ENCODE peak calls at places on chromosome 4, in four cellular contexts. One of them, this sample, is unnamed.

GRCh38 chr4:139692300-139693012 is 26.8 kb downstream of the MGST2 start:
- DNase-seq in HepG2: peak
- DNase-seq in WTC11: peak
- DNase-seq in K562: no peak
- DNase-seq in this sample: no peak

GRCh38 chr4:36235306-36235705 is 9.0 kb downstream of the ARAP2 start:
- DNase-seq in K562: no peak
- DNase-seq in HepG2: no peak
- DNase-seq in WTC11: no peak
- DNase-seq in this sample: no peak

GRCh38 chr4:52376107-52376704 is 282.9 kb downstream of the USP46 start:
- DNase-seq in WTC11: no peak
- DNase-seq in K562: peak
- DNase-seq in HepG2: peak
- DNase-seq in this sample: peak

GRCh38 chr4:123977623-123978022 is 581.0 kb downstream of the SPRY1 start:
- DNase-seq in WTC11: no peak
- DNase-seq in K562: no peak
- DNase-seq in HepG2: peak
- DNase-seq in this sample: no peak

GRCh38 chr4:7915875-7916242 is 23.8 kb downstream of the AFAP1 start:
- DNase-seq in WTC11: no peak
- DNase-seq in HepG2: no peak
- DNase-seq in K562: no peak
- DNase-seq in this sample: no peak

GRCh38 chr4:27000820-27001219 is 140.2 kb downstream of the STIM2 start:
- DNase-seq in WTC11: no peak
- DNase-seq in K562: peak
- DNase-seq in HepG2: no peak
- DNase-seq in this sample: peak

GRCh38 chr4:2075987-2076907 is 17.1 kb downstream of the NAT8L start:
- DNase-seq in HepG2: peak
- DNase-seq in K562: no peak
- DNase-seq in WTC11: no peak
- DNase-seq in this sample: no peak

GRCh38 chr4:164937576-164938270 is 39.7 kb downstream of the TRIM61 start:
- DNase-seq in WTC11: peak
- DNase-seq in K562: no peak
- DNase-seq in HepG2: peak
- DNase-seq in this sample: peak

GRCh38 chr4:24995346-24995745 is 35.4 kb downstream of the LGI2 start:
- DNase-seq in HepG2: no peak
- DNase-seq in WTC11: no peak
- DNase-seq in K562: no peak
- DNase-seq in this sample: no peak

GRCh38 chr4:47913328-47913727 is 1.1 kb downstream of the NFXL1 start:
- DNase-seq in HepG2: peak
- DNase-seq in WTC11: no peak
- DNase-seq in K562: no peak
- DNase-seq in this sample: no peak

GRCh38 chr4:25767877-25768475 is 94.8 kb downstream of the SEL1L3 start:
- DNase-seq in WTC11: peak
- DNase-seq in HepG2: peak
- DNase-seq in K562: peak
- DNase-seq in this sample: peak

GRCh38 chr4:162849922-162850321 is 316.8 kb downstream of the NAF1 start:
- DNase-seq in K562: no peak
- DNase-seq in WTC11: no peak
- DNase-seq in HepG2: no peak
- DNase-seq in this sample: no peak

GRCh38 chr4:152106781-152107321 is 346.0 kb upstream of the GATB start:
- DNase-seq in WTC11: no peak
- DNase-seq in HepG2: no peak
- DNase-seq in K562: no peak
- DNase-seq in this sample: no peak

GRCh38 chr4:169859366-169860216 is 101.8 kb upstream of the HPF1 start:
- DNase-seq in WTC11: no peak
- DNase-seq in K562: no peak
- DNase-seq in HepG2: no peak
- DNase-seq in this sample: no peak

GRCh38 chr4:174523003-174523693 is 860 bp upstream of the HPGD start:
- DNase-seq in WTC11: no peak
- DNase-seq in HepG2: no peak
- DNase-seq in K562: peak
- DNase-seq in this sample: peak

GRCh38 chr4:147566762-147567161 is 50.4 kb upstream of the TMEM184C start:
- DNase-seq in K562: no peak
- DNase-seq in HepG2: no peak
- DNase-seq in WTC11: no peak
- DNase-seq in this sample: no peak
- TF ChIP-seq ELF4 in K562: no peak
- TF ChIP-seq ELF4 in HepG2: no peak
- TF ChIP-seq ELF4 in WTC11: no peak
- TF ChIP-seq ELF4 in this sample: no peak

GRCh38 chr4:32140636-32141035 is 1420.5 kb downstream of the PCDH7 start:
- DNase-seq in K562: no peak
- DNase-seq in WTC11: no peak
- DNase-seq in HepG2: no peak
- DNase-seq in this sample: no peak
- TF ChIP-seq ELF4 in K562: no peak
- TF ChIP-seq ELF4 in WTC11: no peak
- TF ChIP-seq ELF4 in HepG2: no peak
- TF ChIP-seq ELF4 in this sample: no peak

GRCh38 chr4:55547918-55548317 is 1.2 kb upstream of the CLOCK start:
- DNase-seq in HepG2: no peak
- DNase-seq in WTC11: no peak
- DNase-seq in K562: no peak
- DNase-seq in this sample: no peak

GRCh38 chr4:55554453-55555030 is 7.8 kb upstream of the CLOCK start:
- DNase-seq in K562: no peak
- DNase-seq in WTC11: no peak
- DNase-seq in HepG2: peak
- DNase-seq in this sample: peak

GRCh38 chr4:55549888-55550287 is 3.2 kb upstream of the CLOCK start:
- DNase-seq in WTC11: no peak
- DNase-seq in HepG2: no peak
- DNase-seq in K562: no peak
- DNase-seq in this sample: no peak

DNA sequence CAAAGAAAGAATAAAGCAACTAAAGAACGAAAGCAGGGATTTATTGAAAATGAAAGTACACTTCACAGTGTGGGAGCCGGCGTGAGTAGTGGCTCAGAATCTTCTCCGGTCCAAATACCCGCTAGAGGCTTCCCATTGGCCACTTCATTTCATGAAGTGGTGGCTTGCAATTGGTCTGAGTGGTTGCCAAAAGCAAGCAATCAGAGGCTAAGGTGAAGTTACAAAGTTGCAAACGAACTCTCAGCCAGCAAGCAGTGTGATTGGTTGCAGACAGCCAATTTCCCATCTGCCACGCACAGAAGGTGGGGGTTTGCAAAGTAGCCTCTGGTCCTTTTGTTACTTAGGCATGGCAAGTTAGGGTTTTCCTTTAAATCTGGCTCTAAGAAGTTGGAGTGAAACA is 6.7 kb upstream of the CLOCK start:
- DNase-seq in K562: no peak
- DNase-seq in HepG2: peak
- DNase-seq in WTC11: peak
- DNase-seq in this sample: no peak
- TF ChIP-seq ELF4 in K562: no peak
- TF ChIP-seq ELF4 in HepG2: no peak
- TF ChIP-seq ELF4 in WTC11: no peak
- TF ChIP-seq ELF4 in this sample: no peak

DNA sequence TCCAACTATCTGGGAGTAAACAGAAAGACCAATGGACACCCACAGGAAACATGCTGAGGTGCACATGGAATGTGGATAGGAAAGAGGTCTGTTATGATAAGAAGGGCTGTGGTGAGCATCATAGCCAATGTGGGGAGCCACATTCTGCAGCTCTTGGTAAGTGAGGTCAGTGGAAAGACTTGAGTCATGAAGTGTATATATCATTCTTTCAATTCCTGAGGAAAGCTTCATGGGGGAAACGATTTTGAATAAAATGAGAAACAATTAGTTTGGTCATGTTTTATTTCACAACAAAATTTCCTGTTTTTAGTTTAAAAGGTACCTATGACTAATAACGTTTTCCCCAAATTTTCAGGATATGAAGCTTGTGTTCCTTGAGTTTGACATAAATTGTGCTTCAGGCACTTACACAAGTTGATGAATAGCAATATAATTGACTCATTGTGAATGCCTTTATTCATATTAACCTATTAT is 41.4 kb upstream of the RASSF6 start:
- DNase-seq in K562: peak
- DNase-seq in HepG2: no peak
- DNase-seq in WTC11: no peak
- DNase-seq in this sample: no peak
- TF ChIP-seq ELF4 in K562: no peak
- TF ChIP-seq ELF4 in HepG2: no peak
- TF ChIP-seq ELF4 in WTC11: no peak
- TF ChIP-seq ELF4 in this sample: no peak

GRCh38 chr4:168666531-168666930 is 169.7 kb downstream of the PALLD start:
- DNase-seq in WTC11: no peak
- DNase-seq in HepG2: no peak
- DNase-seq in K562: no peak
- DNase-seq in this sample: no peak

GRCh38 chr4:168662297-168662985 is 165.6 kb downstream of the PALLD start:
- DNase-seq in K562: no peak
- DNase-seq in HepG2: no peak
- DNase-seq in WTC11: no peak
- DNase-seq in this sample: no peak

GRCh38 chr4:168667397-168667796 is 170.5 kb downstream of the PALLD start:
- DNase-seq in HepG2: no peak
- DNase-seq in K562: no peak
- DNase-seq in WTC11: no peak
- DNase-seq in this sample: no peak

GRCh38 chr4:168664242-168664897 is 167.5 kb downstream of the PALLD start:
- DNase-seq in K562: no peak
- DNase-seq in WTC11: no peak
- DNase-seq in HepG2: no peak
- DNase-seq in this sample: no peak

DNA sequence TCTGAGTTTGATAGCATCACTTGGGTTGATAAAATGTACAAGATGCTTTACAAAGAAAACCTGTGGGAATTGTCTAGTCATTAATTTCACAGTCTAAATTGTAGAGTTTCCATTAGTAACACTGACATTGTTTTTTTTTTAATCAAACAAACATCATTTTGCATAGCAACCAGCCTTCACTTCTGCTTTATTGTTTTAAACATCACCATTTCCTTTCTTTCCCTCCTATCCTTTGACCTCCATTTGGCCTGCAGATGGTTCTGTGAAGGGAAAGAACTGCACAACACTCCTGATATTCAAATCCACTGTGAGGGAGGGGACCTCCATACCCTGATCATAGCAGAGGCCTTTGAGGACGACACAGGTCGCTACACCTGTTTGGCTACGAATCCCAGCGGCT is 171.1 kb downstream of the PALLD start:
- DNase-seq in WTC11: no peak
- DNase-seq in K562: no peak
- DNase-seq in HepG2: no peak
- DNase-seq in this sample: no peak
- TF ChIP-seq ELF4 in WTC11: no peak
- TF ChIP-seq ELF4 in K562: no peak
- TF ChIP-seq ELF4 in HepG2: no peak
- TF ChIP-seq ELF4 in this sample: no peak

GRCh38 chr4:101178731-101179130 is 168.6 kb downstream of the PPP3CA start:
- DNase-seq in WTC11: no peak
- DNase-seq in HepG2: no peak
- DNase-seq in K562: no peak
- DNase-seq in this sample: no peak
- TF ChIP-seq ELF4 in WTC11: no peak
- TF ChIP-seq ELF4 in HepG2: no peak
- TF ChIP-seq ELF4 in K562: no peak
- TF ChIP-seq ELF4 in this sample: no peak

GRCh38 chr4:128570380-128570779 is 239.1 kb upstream of the JADE1 start:
- DNase-seq in WTC11: no peak
- DNase-seq in K562: peak
- DNase-seq in HepG2: no peak
- DNase-seq in this sample: no peak
- TF ChIP-seq ELF4 in WTC11: no peak
- TF ChIP-seq ELF4 in K562: no peak
- TF ChIP-seq ELF4 in HepG2: no peak
- TF ChIP-seq ELF4 in this sample: no peak

DNA sequence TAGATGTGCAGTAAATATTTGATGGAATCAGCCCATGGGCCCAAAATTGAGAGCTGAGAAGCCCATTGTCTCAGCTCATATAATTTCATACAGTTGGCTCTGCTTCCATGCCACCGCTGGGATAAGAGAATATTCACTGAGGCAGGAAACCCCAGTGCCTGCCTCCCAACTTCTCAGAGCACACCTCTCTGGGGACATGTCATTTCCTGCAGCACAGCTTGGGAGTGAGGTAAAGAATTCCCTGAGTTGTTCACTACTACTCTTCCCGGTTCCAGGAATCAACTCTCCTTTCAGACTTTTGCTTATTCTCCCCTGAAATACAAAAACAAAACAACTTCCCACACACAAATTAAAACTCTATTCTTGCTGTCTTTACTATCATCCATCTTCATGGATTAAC is 389.3 kb downstream of the MAPK10 start:
- DNase-seq in WTC11: no peak
- DNase-seq in K562: no peak
- DNase-seq in HepG2: no peak
- DNase-seq in this sample: no peak
- TF ChIP-seq ELF4 in WTC11: no peak
- TF ChIP-seq ELF4 in K562: no peak
- TF ChIP-seq ELF4 in HepG2: no peak
- TF ChIP-seq ELF4 in this sample: no peak

This sample was measured in HEK293T.